ENCODE peak calls at places on chromosomes 6 and 20, in four cellular contexts. O, Y, G and Z are unnamed samples.

GRCh38 chr6:144219056-144219685 is 66.0 kb upstream of the UTRN start:
- DNase-seq in G (peak; percentile 65), O (no peak), Y (no peak), Z (peak; percentile 71)

GRCh38 chr6:82227770-82228169 is 19.8 kb downstream of the IBTK start:
- DNase-seq in O (no peak), G (no peak), Y (no peak), Z (peak; percentile 70)

GRCh38 chr20:59810376-59811187 is 122.9 kb downstream of the SYCP2 start:
- DNase-seq in Y (no peak), G (peak; percentile 3), O (no peak), Z (no peak)

GRCh38 chr20:63101781-63102719 is 95.3 kb upstream of the BHLHE23 start:
- DNase-seq in O (no peak), Y (peak; percentile 84), G (peak; percentile 59), Z (no peak)

GRCh38 chr20:2084703-2085102 is 16.9 kb upstream of the STK35 start:
- DNase-seq in O (no peak), Y (no peak), G (peak; percentile 25), Z (peak; percentile 83)

GRCh38 chr6:28838289-28838633 is 85.5 kb downstream of the TRIM27 start:
- DNase-seq in Y (peak; percentile 72), O (peak; percentile 8), G (peak; percentile 78), Z (peak; percentile 75)

GRCh38 chr6:14743465-14744211 is 502.2 kb upstream of the JARID2 start:
- DNase-seq in O (no peak), Y (peak; percentile 91), G (peak; percentile 99), Z (peak; percentile 95)

GRCh38 chr6:20292905-20293304 is 80.6 kb upstream of the MBOAT1 start:
- DNase-seq in Y (peak; percentile 5), O (no peak), G (no peak), Z (no peak)

GRCh38 chr6:33638581-33638980 is 17.5 kb downstream of the ITPR3 start:
- DNase-seq in O (no peak), G (no peak), Y (no peak), Z (no peak)

GRCh38 chr20:41173791-41174341 is 36.5 kb downstream of the PLCG1 start:
- DNase-seq in G (no peak), Y (no peak), O (no peak), Z (no peak)

GRCh38 chr20:62500237-62500864 is 24.6 kb upstream of the GATA5 start:
- DNase-seq in O (no peak), Y (peak; percentile 85), G (peak; percentile 54), Z (peak; percentile 79)

GRCh38 chr20:17786221-17786718 is 86.5 kb downstream of the BANF2 start:
- DNase-seq in Y (no peak), G (peak; percentile 45), O (no peak), Z (no peak)

GRCh38 chr20:15632680-15633079 is 940.6 kb downstream of the KIF16B start:
- DNase-seq in Y (no peak), G (no peak), O (no peak), Z (no peak)

GRCh38 chr6:142933701-142934100 is 11.3 kb downstream of the HIVEP2 start:
- DNase-seq in G (no peak), O (no peak), Y (no peak), Z (no peak)

GRCh38 chr20:48153523-48153922 is 368.2 kb upstream of the SULF2 start:
- DNase-seq in Y (no peak), O (no peak), G (peak; percentile 13), Z (no peak)

GRCh38 chr6:46491201-46491788 is at the start of gene RCAN2:
- DNase-seq in G (peak; percentile 39), O (peak; percentile 28), Y (peak; percentile 51), Z (no peak)

GRCh38 chr6:20620043-20620442 is 85.8 kb downstream of the CDKAL1 start:
- DNase-seq in Y (no peak), O (no peak), G (peak; percentile 56), Z (no peak)

GRCh38 chr6:75612921-75613534 is 11.3 kb downstream of the SENP6 start:
- DNase-seq in Y (no peak), G (peak; percentile 4), O (no peak), Z (no peak)

GRCh38 chr6:57021086-57021720 is 25.3 kb upstream of the KIAA1586 start:
- DNase-seq in Y (peak; percentile 3), G (peak; percentile 57), O (no peak), Z (peak; percentile 70)

GRCh38 chr6:141641406-141641805 is 491.3 kb upstream of the GJE1 start:
- DNase-seq in G (no peak), O (no peak), Y (no peak), Z (no peak)

GRCh38 chr6:129844118-129844891 is 16.8 kb downstream of the TMEM244 start:
- DNase-seq in Y (no peak), G (peak; percentile 95), O (no peak), Z (no peak)

GRCh38 chr6:16136536-16137450 is 7.9 kb downstream of the MYLIP start:
- DNase-seq in Y (peak; percentile 71), G (peak; percentile 88), O (no peak), Z (peak; percentile 41)

GRCh38 chr20:17825251-17825691 is 125.5 kb downstream of the BANF2 start:
- DNase-seq in G (peak; percentile 61), O (no peak), Y (no peak), Z (no peak)

GRCh38 chr20:56174416-56174815 is 74.1 kb upstream of the MC3R start:
- DNase-seq in O (no peak), Y (no peak), G (no peak), Z (no peak)

GRCh38 chr6:49676671-49677281 is 36.6 kb downstream of the CRISP2 start:
- DNase-seq in G (peak; percentile 1), Y (no peak), O (no peak), Z (no peak)